ENCODE peak calls at places on chromosome 10, in five cellular contexts. S is tibial artery; Q is CD8-positive, alpha-beta T cell; I is BJ; O is CD4-positive, CD25-positive, alpha-beta regulatory T cell. L is an unnamed sample.

GRCh38 chr10:117370205-117370604 is 5.0 kb downstream of the PDZD8 start:
- DNase-seq in I (no peak), S (no peak), O (no peak), Q (no peak), L (no peak)

GRCh38 chr10:101000602-101000991 is 989 bp downstream of the LZTS2 start:
- DNase-seq in Q (no peak), S (no peak), I (no peak), O (no peak), L (no peak)

GRCh38 chr10:117094856-117095255 is 43.2 kb downstream of the VAX1 start:
- DNase-seq in Q (no peak), O (no peak), S (no peak), I (no peak), L (no peak)

GRCh38 chr10:107814865-107815487 is 650.5 kb upstream of the SORCS1 start:
- DNase-seq in I (no peak), O (no peak), S (peak), Q (no peak), L (peak)

GRCh38 chr10:97132273-97132672 is 53.5 kb downstream of the SLIT1 start:
- DNase-seq in Q (no peak), O (no peak), S (no peak), I (no peak), L (no peak)

GRCh38 chr10:127378628-127379027 is 170.5 kb upstream of the NPS start:
- DNase-seq in O (no peak), S (no peak), Q (no peak), I (no peak), L (no peak)

GRCh38 chr10:69214666-69215131 is 5.4 kb upstream of the HKDC1 start:
- DNase-seq in S (no peak), O (no peak), I (no peak), Q (no peak), L (no peak)

GRCh38 chr10:131885391-131886165 is 15.2 kb upstream of the PPP2R2D start:
- DNase-seq in O (peak), I (no peak), Q (peak), S (peak), L (no peak)

GRCh38 chr10:124624006-124624405 is 120.2 kb downstream of the FAM53B start:
- DNase-seq in S (no peak), I (no peak), Q (no peak), O (no peak), L (no peak)

GRCh38 chr10:75971402-75972211 is 540.2 kb downstream of the LRMDA start:
- DNase-seq in I (peak), O (no peak), Q (no peak), S (no peak), L (peak)

GRCh38 chr10:86293323-86293840 is 73.2 kb downstream of the GRID1 start:
- DNase-seq in Q (no peak), S (no peak), O (no peak), I (no peak), L (no peak)

GRCh38 chr10:101468159-101468558 is 114.2 kb downstream of the BTRC start:
- DNase-seq in O (no peak), Q (no peak), S (no peak), I (no peak), L (no peak)

GRCh38 chr10:62946278-62946677 is 130.1 kb upstream of the EGR2 start:
- DNase-seq in O (no peak), S (no peak), I (no peak), Q (no peak), L (no peak)

GRCh38 chr10:97378933-97379921 is 21.9 kb downstream of the RRP12 start:
- DNase-seq in S (no peak), I (no peak), Q (no peak), O (no peak), L (no peak)

GRCh38 chr10:49387029-49387428 is 8.9 kb downstream of the DRGX start:
- DNase-seq in Q (no peak), S (no peak), O (no peak), I (peak), L (peak)

GRCh38 chr10:65620404-65621048 is 1305.3 kb upstream of the LRRTM3 start:
- DNase-seq in S (no peak), O (no peak), Q (no peak), I (no peak), L (no peak)

GRCh38 chr10:110059965-110060364 is 52.2 kb downstream of the ADD3 start:
- DNase-seq in S (no peak), O (no peak), I (no peak), Q (no peak), L (no peak)

GRCh38 chr10:33476757-33477273 is 142.3 kb upstream of the NRP1 start:
- DNase-seq in S (no peak), O (no peak), I (no peak), Q (no peak), L (no peak)

GRCh38 chr10:92993671-92994304 is 66.8 kb upstream of the CYP26C1 start:
- DNase-seq in Q (no peak), I (no peak), S (no peak), O (no peak), L (no peak)

GRCh38 chr10:111077715-111078504 is 1.1 kb downstream of the ADRA2A start:
- DNase-seq in S (no peak), O (no peak), Q (no peak), I (no peak), L (no peak)

DNA sequence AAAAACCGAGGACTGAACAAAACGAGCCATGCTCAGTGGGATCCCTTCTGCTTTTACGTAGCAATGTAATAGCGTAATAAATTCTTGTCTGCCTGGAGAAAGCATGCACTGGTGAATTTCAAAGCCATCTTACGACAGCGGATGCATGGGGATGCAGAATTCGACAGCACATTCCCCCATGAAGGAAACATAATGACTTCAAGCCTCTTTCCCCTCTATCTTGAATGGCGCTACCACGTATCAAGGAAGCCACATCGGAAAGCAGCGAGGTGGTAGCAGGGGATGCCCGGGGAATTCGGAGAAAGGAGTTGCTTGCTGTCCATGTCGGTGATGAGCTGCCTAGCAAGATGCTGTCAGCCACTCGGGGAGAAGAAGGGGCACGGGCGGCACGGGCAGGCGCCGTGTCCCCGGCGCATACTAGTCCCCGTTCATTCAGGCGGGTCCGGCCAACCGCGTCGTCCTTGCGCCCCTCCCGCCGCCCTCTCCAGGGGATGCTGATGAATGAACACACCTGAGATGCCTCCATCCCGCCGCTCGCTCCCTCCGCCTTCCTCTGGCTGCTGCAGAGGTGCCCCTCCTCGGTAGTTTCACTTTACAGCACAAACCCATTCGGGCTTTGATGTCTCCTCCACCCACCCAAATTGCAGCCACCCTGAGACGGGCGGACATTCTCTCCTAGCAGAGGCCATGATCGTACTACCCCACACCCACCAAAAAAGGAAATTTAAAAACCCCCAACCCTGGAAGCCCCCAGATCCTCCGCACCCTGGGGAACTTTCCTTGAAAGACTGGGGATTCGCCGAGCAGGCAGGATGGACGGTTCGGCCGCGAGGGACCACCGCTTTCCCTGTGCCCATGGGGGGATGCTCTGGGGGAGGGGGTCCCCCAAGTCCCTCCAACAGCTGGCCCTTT is 627 bp downstream of the SORBS1 start:
- DNase-seq in O (peak), S (peak), I (no peak), Q (peak), L (no peak)
- H3K4me3 ChIP-seq in O (peak), S (peak), I (peak), Q (peak), L (peak)

GRCh38 chr10:123428302-123428701 is 237.9 kb upstream of the GPR26 start:
- DNase-seq in O (no peak), Q (no peak), I (no peak), S (no peak), L (no peak)

GRCh38 chr10:123434435-123435039 is 231.6 kb upstream of the GPR26 start:
- DNase-seq in O (no peak), I (no peak), S (no peak), Q (no peak), L (no peak)

GRCh38 chr10:123433539-123433938 is 232.6 kb upstream of the GPR26 start:
- DNase-seq in I (no peak), O (no peak), S (no peak), Q (no peak), L (no peak)

GRCh38 chr10:123427386-123427785 is 238.8 kb upstream of the GPR26 start:
- DNase-seq in S (no peak), O (no peak), Q (no peak), I (no peak), L (no peak)

GRCh38 chr10:123429631-123430257 is 236.4 kb upstream of the GPR26 start:
- DNase-seq in I (no peak), O (no peak), S (no peak), Q (no peak), L (peak)
- H3K4me3 ChIP-seq in I (no peak), O (no peak), S (no peak), Q (no peak), L (no peak)

DNA sequence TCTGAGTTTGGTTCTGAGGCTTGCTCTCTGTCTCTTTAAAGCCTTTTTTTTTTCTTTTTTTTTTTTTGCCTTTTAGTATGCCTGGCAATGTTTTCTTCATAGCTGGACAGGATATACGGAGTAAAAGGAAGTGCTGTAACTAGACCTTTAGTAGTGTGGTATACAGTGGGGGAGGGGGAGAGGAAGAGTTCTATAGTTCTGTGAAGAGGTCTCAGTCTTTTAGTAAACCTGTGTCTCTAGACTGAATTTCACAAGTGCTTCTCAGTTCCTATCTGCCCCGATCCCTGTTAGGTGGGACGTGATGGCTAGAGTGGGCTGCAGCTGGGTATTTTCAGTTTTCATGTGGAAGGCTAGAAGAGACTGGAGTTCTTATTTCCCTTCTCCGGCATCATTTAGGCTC is 3.1 kb upstream of the ABCC2 start:
- DNase-seq in O (no peak), Q (no peak), I (no peak), S (no peak), L (peak)
- H3K4me3 ChIP-seq in O (no peak), Q (no peak), I (peak), S (no peak), L (peak)

GRCh38 chr10:44316922-44317215 is 68.0 kb downstream of the CXCL12 start:
- DNase-seq in O (no peak), Q (no peak), I (no peak), S (no peak), L (no peak)
- H3K4me3 ChIP-seq in O (no peak), Q (no peak), I (no peak), S (no peak), L (no peak)

L was measured in skeletal muscle cell.